ENCODE peak calls at places on chromosomes 2 and 18, in four cellular contexts. L is GM23248, O is Karpas-422, C is keratinocyte. P is an unnamed sample.

GRCh38 chr2:9394816-9395215 is 28.5 kb downstream of the ITGB1BP1 start:
- DNase-seq in L (no peak), O (no peak), C (no peak), P (no peak)

GRCh38 chr2:176534798-176535479 is 265.7 kb downstream of the MTX2 start:
- DNase-seq in L (peak; percentile 96), O (no peak), C (no peak), P (no peak)

GRCh38 chr18:72091369-72091768 is 452.8 kb downstream of the CBLN2 start:
- DNase-seq in L (no peak), O (peak; percentile 51), C (no peak), P (no peak)

GRCh38 chr18:3923750-3924149 is 473.8 kb downstream of the TGIF1 start:
- DNase-seq in L (peak; percentile 85), O (no peak), C (peak; percentile 56), P (no peak)

GRCh38 chr2:112888350-112888749 is 22.6 kb upstream of the IL37 start:
- DNase-seq in L (no peak), O (no peak), C (no peak), P (no peak)

GRCh38 chr2:28628987-28629386 is 122.6 kb upstream of the PPP1CB start:
- DNase-seq in L (no peak), O (no peak), C (no peak), P (no peak)

GRCh38 chr2:227528803-227529202 is 56.8 kb downstream of the AGFG1 start:
- DNase-seq in L (no peak), O (no peak), C (no peak), P (no peak)

GRCh38 chr18:60331890-60332289 is 40.7 kb downstream of the MC4R start:
- DNase-seq in L (no peak), O (no peak), C (no peak), P (no peak)

GRCh38 chr2:15449542-15450236 is 111.4 kb downstream of the NBAS start:
- DNase-seq in L (no peak), O (no peak), C (no peak), P (no peak)

GRCh38 chr2:216572582-216573578 is 60.3 kb upstream of the IGFBP2 start:
- DNase-seq in L (peak; percentile 45), O (no peak), C (no peak), P (peak; percentile 77)

DNA sequence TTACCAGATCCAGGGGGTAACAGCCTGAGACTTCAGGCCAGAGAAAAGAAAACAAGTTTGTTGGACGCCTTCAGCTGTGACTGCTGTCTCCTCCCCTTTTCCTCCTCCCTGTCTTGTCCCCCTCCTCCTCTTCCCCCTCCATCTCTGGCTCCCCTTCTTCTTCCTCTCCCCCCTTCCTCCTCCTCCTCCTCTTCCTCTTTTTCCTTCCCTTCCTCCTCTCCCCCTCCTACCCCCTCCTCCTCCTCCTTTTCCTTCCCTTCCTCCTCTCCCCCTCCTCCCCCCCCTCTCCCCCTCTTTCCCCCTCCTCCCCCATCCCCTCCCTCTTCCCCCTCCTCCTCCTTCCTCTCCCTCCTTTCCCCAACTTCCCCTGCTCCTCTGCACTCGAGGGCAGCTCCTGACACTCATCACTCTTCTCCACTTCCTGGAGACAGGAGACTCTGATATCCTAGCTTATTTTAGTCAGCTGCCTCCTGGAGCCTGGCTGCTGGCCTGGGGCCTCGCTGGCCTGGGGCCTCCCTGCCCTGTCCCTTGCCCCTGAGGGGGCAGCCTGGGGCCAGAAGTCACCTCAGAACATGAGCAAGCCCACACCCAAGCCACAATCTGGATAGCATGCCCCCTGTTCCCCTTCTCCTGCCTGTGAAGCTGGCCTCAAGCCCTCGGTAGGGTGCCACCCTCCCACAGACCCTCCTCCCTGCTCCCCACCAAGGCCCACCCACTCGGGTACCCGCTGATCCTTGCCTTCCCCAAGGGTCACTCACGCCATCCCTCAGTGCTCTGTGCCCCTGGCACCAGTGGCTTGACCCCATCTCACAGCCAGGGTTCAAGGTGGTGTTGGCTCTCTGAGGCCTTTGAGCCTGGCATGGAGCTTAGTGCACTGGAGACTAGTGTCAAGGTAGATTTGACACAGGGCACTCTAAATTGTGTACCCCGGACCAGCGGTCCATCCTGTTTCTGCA is 12.2 kb downstream of the ADRA2B start:
- DNase-seq in L (no peak), O (no peak), C (no peak), P (no peak)
- H2AFZ ChIP-seq in L (no peak overlapping the region), O (no peak overlapping the region), C (no peak overlapping the region), P (no peak overlapping the region)

GRCh38 chr2:38483773-38484501 is 106.9 kb upstream of the ATL2 start:
- DNase-seq in L (no peak), O (no peak), C (no peak), P (peak; percentile 14)
- H2AFZ ChIP-seq in L (no peak overlapping the region), O (no peak overlapping the region), C (no peak overlapping the region), P (peak overlapping the region; percentile 29)

GRCh38 chr2:890214-890613 is 60.4 kb upstream of the SNTG2 start:
- DNase-seq in L (no peak), O (no peak), C (no peak), P (no peak)
- H2AFZ ChIP-seq in L (no peak overlapping the region), O (no peak overlapping the region), C (no peak overlapping the region), P (no peak overlapping the region)

GRCh38 chr18:30583768-30584167 is 458.8 kb downstream of the DSC3 start:
- DNase-seq in L (no peak), O (no peak), C (no peak), P (no peak)

GRCh38 chr18:30578707-30579106 is 463.8 kb downstream of the DSC3 start:
- DNase-seq in L (no peak), O (no peak), C (no peak), P (no peak)

GRCh38 chr18:30582078-30582477 is 460.5 kb downstream of the DSC3 start:
- DNase-seq in L (no peak), O (no peak), C (no peak), P (no peak)
- H2AFZ ChIP-seq in L (no peak overlapping the region), O (no peak overlapping the region), C (no peak overlapping the region), P (no peak overlapping the region)

GRCh38 chr2:44957656-44958327 is 16.3 kb downstream of the SIX3 start:
- DNase-seq in L (peak; percentile 44), O (no peak), C (no peak), P (no peak)

GRCh38 chr2:44954306-44954901 is 12.9 kb downstream of the SIX3 start:
- DNase-seq in L (no peak), O (no peak), C (no peak), P (no peak)

GRCh38 chr2:44954902-44955592 is 13.5 kb downstream of the SIX3 start:
- DNase-seq in L (peak; percentile 47), O (no peak), C (no peak), P (no peak)

GRCh38 chr2:44956841-44957240 is 15.3 kb downstream of the SIX3 start:
- DNase-seq in L (no peak), O (no peak), C (no peak), P (no peak)

GRCh38 chr2:44955593-44956449 is 14.3 kb downstream of the SIX3 start:
- DNase-seq in L (peak; percentile 87), O (peak; percentile 90), C (no peak), P (peak; percentile 60)
- H2AFZ ChIP-seq in L (peak overlapping the region; percentile 11), O (peak overlapping the region; percentile 81), C (no peak overlapping the region), P (no peak overlapping the region)

GRCh38 chr2:200385063-200385635 is 78.7 kb downstream of the SPATS2L start:
- DNase-seq in L (no peak), O (no peak), C (no peak), P (no peak)
- H2AFZ ChIP-seq in L (no peak overlapping the region), O (no peak overlapping the region), C (no peak overlapping the region), P (no peak overlapping the region)

P was measured in endothelial cell of umbilical vein.